ENCODE peak calls at places on chromosomes 13 and 19, in seven cellular contexts. One of them, this sample, is unnamed.

GRCh38 chr19:2634228-2634951 is 68.1 kb downstream of the GNG7 start:
- DNase-seq in fibroblast of lung: peak
- DNase-seq in heart right ventricle: peak
- DNase-seq in stomach: peak
- DNase-seq in uterus: no peak
- DNase-seq in A549: no peak
- DNase-seq in brain microvascular endothelial cell: no peak
- DNase-seq in this sample: no peak

GRCh38 chr13:78657699-78658629 is 991 bp downstream of the OBI1 start:
- DNase-seq in fibroblast of lung: peak
- DNase-seq in heart right ventricle: no peak
- DNase-seq in stomach: no peak
- DNase-seq in uterus: no peak
- DNase-seq in A549: no peak
- DNase-seq in brain microvascular endothelial cell: no peak
- DNase-seq in this sample: peak

GRCh38 chr19:16134510-16134909 is 9.0 kb upstream of the HSH2D start:
- DNase-seq in fibroblast of lung: no peak
- DNase-seq in heart right ventricle: no peak
- DNase-seq in stomach: no peak
- DNase-seq in uterus: no peak
- DNase-seq in A549: no peak
- DNase-seq in brain microvascular endothelial cell: no peak
- DNase-seq in this sample: no peak

GRCh38 chr13:108272333-108272732 is 2.8 kb downstream of the TNFSF13B start:
- DNase-seq in fibroblast of lung: peak
- DNase-seq in heart right ventricle: no peak
- DNase-seq in stomach: no peak
- DNase-seq in uterus: no peak
- DNase-seq in A549: no peak
- DNase-seq in brain microvascular endothelial cell: no peak
- DNase-seq in this sample: no peak

GRCh38 chr19:11225815-11226214 is 13.6 kb upstream of the ANGPTL8 start:
- DNase-seq in fibroblast of lung: no peak
- DNase-seq in heart right ventricle: no peak
- DNase-seq in stomach: no peak
- DNase-seq in uterus: no peak
- DNase-seq in A549: no peak
- DNase-seq in brain microvascular endothelial cell: no peak
- DNase-seq in this sample: no peak

GRCh38 chr19:36417752-36418286 is 625 bp downstream of the ZFP82 start:
- DNase-seq in fibroblast of lung: no peak
- DNase-seq in heart right ventricle: peak
- DNase-seq in stomach: no peak
- DNase-seq in uterus: no peak
- DNase-seq in A549: no peak
- DNase-seq in brain microvascular endothelial cell: no peak
- DNase-seq in this sample: no peak

GRCh38 chr19:40780582-40780981 is 2.5 kb downstream of the RAB4B start:
- DNase-seq in fibroblast of lung: no peak
- DNase-seq in heart right ventricle: no peak
- DNase-seq in stomach: no peak
- DNase-seq in uterus: no peak
- DNase-seq in A549: no peak
- DNase-seq in brain microvascular endothelial cell: no peak
- DNase-seq in this sample: no peak

GRCh38 chr13:102693781-102694180 is 1.1 kb downstream of the METTL21C start:
- DNase-seq in fibroblast of lung: peak
- DNase-seq in heart right ventricle: no peak
- DNase-seq in stomach: no peak
- DNase-seq in uterus: no peak
- DNase-seq in A549: no peak
- DNase-seq in brain microvascular endothelial cell: no peak
- DNase-seq in this sample: no peak

GRCh38 chr19:51015691-51016267 is 3.7 kb downstream of the KLK10 start:
- DNase-seq in fibroblast of lung: no peak
- DNase-seq in heart right ventricle: no peak
- DNase-seq in stomach: no peak
- DNase-seq in uterus: no peak
- DNase-seq in A549: no peak
- DNase-seq in brain microvascular endothelial cell: no peak
- DNase-seq in this sample: no peak

GRCh38 chr13:60654405-60654804 is 257.4 kb downstream of the TDRD3 start:
- DNase-seq in fibroblast of lung: peak
- DNase-seq in heart right ventricle: peak
- DNase-seq in stomach: peak
- DNase-seq in uterus: no peak
- DNase-seq in A549: peak
- DNase-seq in brain microvascular endothelial cell: peak
- DNase-seq in this sample: no peak

GRCh38 chr13:21674271-21675009 is 3.6 kb downstream of the FGF9 start:
- DNase-seq in fibroblast of lung: no peak
- DNase-seq in heart right ventricle: peak
- DNase-seq in stomach: no peak
- DNase-seq in uterus: no peak
- DNase-seq in A549: no peak
- DNase-seq in brain microvascular endothelial cell: no peak
- DNase-seq in this sample: no peak

GRCh38 chr13:88384542-88384941 is 713.4 kb downstream of the SLITRK5 start:
- DNase-seq in fibroblast of lung: no peak
- DNase-seq in heart right ventricle: no peak
- DNase-seq in stomach: no peak
- DNase-seq in uterus: no peak
- DNase-seq in A549: no peak
- DNase-seq in brain microvascular endothelial cell: no peak
- DNase-seq in this sample: no peak

GRCh38 chr13:55563267-55563666 is 1577.5 kb upstream of the PRR20A start:
- DNase-seq in fibroblast of lung: no peak
- DNase-seq in heart right ventricle: no peak
- DNase-seq in stomach: no peak
- DNase-seq in uterus: no peak
- DNase-seq in A549: no peak
- DNase-seq in brain microvascular endothelial cell: no peak
- DNase-seq in this sample: no peak

GRCh38 chr13:48562296-48563066 is 29.6 kb upstream of the RCBTB2 start:
- DNase-seq in fibroblast of lung: no peak
- DNase-seq in heart right ventricle: no peak
- DNase-seq in stomach: no peak
- DNase-seq in uterus: no peak
- DNase-seq in A549: no peak
- DNase-seq in brain microvascular endothelial cell: no peak
- DNase-seq in this sample: no peak

GRCh38 chr19:41821003-41821735 is 23.3 kb downstream of the LYPD4 start:
- DNase-seq in fibroblast of lung: peak
- DNase-seq in heart right ventricle: no peak
- DNase-seq in stomach: peak
- DNase-seq in uterus: no peak
- DNase-seq in A549: peak
- DNase-seq in brain microvascular endothelial cell: peak
- DNase-seq in this sample: no peak

GRCh38 chr19:51016798-51017683 is 2.5 kb downstream of the KLK10 start:
- DNase-seq in fibroblast of lung: peak
- DNase-seq in heart right ventricle: peak
- DNase-seq in stomach: peak
- DNase-seq in uterus: peak
- DNase-seq in A549: peak
- DNase-seq in brain microvascular endothelial cell: peak
- DNase-seq in this sample: peak

GRCh38 chr19:52248256-52248655 is 21.1 kb upstream of the ZNF766 start:
- DNase-seq in fibroblast of lung: peak
- DNase-seq in heart right ventricle: peak
- DNase-seq in stomach: peak
- DNase-seq in uterus: no peak
- DNase-seq in A549: no peak
- DNase-seq in brain microvascular endothelial cell: peak
- DNase-seq in this sample: no peak

GRCh38 chr19:55640577-55641375 is at the start of gene ZNF580:
- DNase-seq in fibroblast of lung: peak
- DNase-seq in heart right ventricle: peak
- DNase-seq in stomach: peak
- DNase-seq in uterus: no peak
- DNase-seq in A549: peak
- DNase-seq in brain microvascular endothelial cell: peak
- DNase-seq in this sample: peak

GRCh38 chr19:33298146-33298911 is 4.0 kb downstream of the CEBPA start:
- DNase-seq in fibroblast of lung: no peak
- DNase-seq in heart right ventricle: no peak
- DNase-seq in stomach: peak
- DNase-seq in uterus: no peak
- DNase-seq in A549: no peak
- DNase-seq in brain microvascular endothelial cell: no peak
- DNase-seq in this sample: no peak

DNA sequence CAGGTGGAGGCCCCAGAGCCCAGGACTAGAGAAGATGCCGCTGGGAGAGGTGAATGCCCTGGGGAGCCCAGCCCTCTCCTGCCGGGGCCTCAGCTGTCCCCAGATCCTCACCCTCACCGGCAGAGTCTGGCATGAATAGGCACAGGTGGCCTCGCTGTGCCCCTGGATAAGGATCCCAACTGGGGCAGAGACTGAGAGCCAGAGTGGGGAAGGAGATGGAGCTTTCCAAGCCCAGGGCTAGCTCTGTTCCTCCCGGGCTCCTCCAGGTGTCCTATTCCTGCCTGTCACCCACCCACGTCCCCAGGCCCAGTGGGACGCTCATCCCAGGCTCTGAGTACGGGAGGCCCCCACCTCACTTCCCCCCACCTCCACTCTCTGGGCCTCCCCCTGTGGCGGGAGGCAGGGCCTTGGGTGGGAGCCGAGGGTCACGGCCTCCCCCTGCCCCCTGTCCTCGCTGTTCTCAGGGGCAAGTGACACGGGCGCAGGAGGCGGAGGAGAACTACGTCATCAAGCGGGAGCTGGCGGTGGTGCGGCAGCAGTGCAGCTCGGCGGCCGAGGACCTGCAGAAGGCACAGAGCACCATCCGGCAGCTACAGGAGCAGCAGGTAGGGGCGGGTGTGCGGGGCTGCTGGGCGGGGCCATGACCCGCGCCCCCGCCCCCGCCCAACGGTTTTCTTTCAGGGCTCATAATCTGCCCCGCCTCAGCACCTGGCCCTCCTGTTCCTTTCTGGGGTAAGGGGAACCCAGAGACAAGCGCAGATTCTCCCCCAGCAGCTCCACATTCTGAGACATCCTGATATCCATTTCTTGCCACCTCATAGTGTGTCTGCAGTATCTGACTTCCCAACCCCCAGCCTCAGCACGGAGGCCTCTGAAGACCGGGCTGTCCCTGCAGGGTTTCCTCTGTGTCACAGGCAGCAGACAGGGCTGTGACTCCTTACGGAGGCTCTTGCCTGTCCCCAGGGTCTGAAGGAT is 16.2 kb downstream of the PRR36 start:
- DNase-seq in fibroblast of lung: no peak
- DNase-seq in heart right ventricle: no peak
- DNase-seq in stomach: no peak
- DNase-seq in uterus: no peak
- DNase-seq in A549: no peak
- DNase-seq in brain microvascular endothelial cell: no peak
- DNase-seq in this sample: no peak
- H3K4me3 ChIP-seq in fibroblast of lung: no peak
- H3K4me3 ChIP-seq in heart right ventricle: no peak
- H3K4me3 ChIP-seq in stomach: no peak
- H3K4me3 ChIP-seq in uterus: no peak
- H3K4me3 ChIP-seq in A549: no peak
- H3K4me3 ChIP-seq in brain microvascular endothelial cell: no peak
- H3K4me3 ChIP-seq in this sample: no peak

GRCh38 chr19:48627865-48628314 is 8.6 kb downstream of the SPHK2 start:
- DNase-seq in fibroblast of lung: no peak
- DNase-seq in heart right ventricle: no peak
- DNase-seq in stomach: no peak
- DNase-seq in uterus: no peak
- DNase-seq in A549: no peak
- DNase-seq in brain microvascular endothelial cell: no peak
- DNase-seq in this sample: peak

GRCh38 chr19:48629297-48629598 is 7.9 kb downstream of the DBP start:
- DNase-seq in fibroblast of lung: no peak
- DNase-seq in heart right ventricle: no peak
- DNase-seq in stomach: no peak
- DNase-seq in uterus: no peak
- DNase-seq in A549: no peak
- DNase-seq in brain microvascular endothelial cell: no peak
- DNase-seq in this sample: no peak

GRCh38 chr19:48628486-48629296 is 8.5 kb downstream of the DBP start:
- DNase-seq in fibroblast of lung: no peak
- DNase-seq in heart right ventricle: no peak
- DNase-seq in stomach: no peak
- DNase-seq in uterus: no peak
- DNase-seq in A549: no peak
- DNase-seq in brain microvascular endothelial cell: no peak
- DNase-seq in this sample: no peak

GRCh38 chr19:48625891-48626327 is 6.6 kb downstream of the SPHK2 start:
- DNase-seq in fibroblast of lung: no peak
- DNase-seq in heart right ventricle: no peak
- DNase-seq in stomach: no peak
- DNase-seq in uterus: no peak
- DNase-seq in A549: no peak
- DNase-seq in brain microvascular endothelial cell: no peak
- DNase-seq in this sample: peak

DNA sequence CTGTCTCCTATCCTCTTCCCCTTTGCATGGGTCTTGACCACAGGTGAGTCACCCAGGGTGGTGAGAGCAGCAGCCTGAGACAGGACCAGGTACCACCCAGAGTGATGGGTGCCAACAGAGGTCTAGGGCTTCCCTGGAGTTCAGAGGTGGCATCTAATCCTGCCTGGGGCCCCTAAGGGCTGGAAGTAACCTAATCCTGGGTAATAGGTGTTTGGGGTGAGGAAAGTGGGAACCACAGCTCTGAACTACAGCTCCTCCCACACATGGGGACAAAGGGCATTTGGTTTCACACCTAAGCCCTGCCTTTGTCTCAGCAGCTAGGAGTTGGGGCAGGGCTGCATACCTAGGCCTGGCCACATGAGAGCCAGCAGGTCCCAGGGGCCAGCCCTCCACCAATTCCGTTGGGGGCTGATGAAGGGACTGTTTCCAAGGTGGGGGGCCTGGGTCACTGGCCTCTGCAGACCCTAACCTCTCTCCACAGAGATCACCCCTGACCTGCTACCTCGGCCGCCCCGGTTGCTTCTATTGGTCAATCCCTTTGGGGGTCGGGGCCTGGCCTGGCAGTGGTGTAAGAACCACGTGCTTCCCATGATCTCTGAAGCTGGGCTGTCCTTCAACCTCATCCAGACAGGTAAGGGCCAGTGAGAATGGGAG is 8.0 kb downstream of the SPHK2 start:
- DNase-seq in fibroblast of lung: no peak
- DNase-seq in heart right ventricle: no peak
- DNase-seq in stomach: no peak
- DNase-seq in uterus: no peak
- DNase-seq in A549: no peak
- DNase-seq in brain microvascular endothelial cell: no peak
- DNase-seq in this sample: peak
- H3K27ac ChIP-seq in fibroblast of lung: no peak
- H3K27ac ChIP-seq in heart right ventricle: no peak
- H3K27ac ChIP-seq in stomach: peak
- H3K27ac ChIP-seq in uterus: no peak
- H3K27ac ChIP-seq in A549: no peak
- H3K27ac ChIP-seq in brain microvascular endothelial cell: no peak
- H3K27ac ChIP-seq in this sample: no peak

GRCh38 chr19:47471381-47471732 is 336 bp downstream of the SLC8A2 start:
- DNase-seq in fibroblast of lung: no peak
- DNase-seq in heart right ventricle: no peak
- DNase-seq in stomach: no peak
- DNase-seq in uterus: no peak
- DNase-seq in A549: no peak
- DNase-seq in brain microvascular endothelial cell: no peak
- DNase-seq in this sample: no peak
- H3K4me3 ChIP-seq in fibroblast of lung: no peak
- H3K4me3 ChIP-seq in heart right ventricle: no peak
- H3K4me3 ChIP-seq in stomach: peak
- H3K4me3 ChIP-seq in uterus: peak
- H3K4me3 ChIP-seq in A549: peak
- H3K4me3 ChIP-seq in brain microvascular endothelial cell: no peak
- H3K4me3 ChIP-seq in this sample: no peak

GRCh38 chr13:110304256-110304655 is 2.7 kb downstream of the COL4A1 start:
- DNase-seq in fibroblast of lung: peak
- DNase-seq in heart right ventricle: no peak
- DNase-seq in stomach: no peak
- DNase-seq in uterus: peak
- DNase-seq in A549: no peak
- DNase-seq in brain microvascular endothelial cell: peak
- DNase-seq in this sample: peak
- H3K27ac ChIP-seq in fibroblast of lung: peak
- H3K27ac ChIP-seq in heart right ventricle: no peak
- H3K27ac ChIP-seq in stomach: no peak
- H3K27ac ChIP-seq in uterus: peak
- H3K27ac ChIP-seq in A549: no peak
- H3K27ac ChIP-seq in brain microvascular endothelial cell: peak
- H3K27ac ChIP-seq in this sample: no peak